ENCODE peak calls at places on chromosomes 16 and 17, in eight cellular contexts. V is naive thymus-derived CD4-positive, alpha-beta T cell; X is type B pancreatic cell; L is renal cortical epithelial cell; K is amniotic epithelial cell; F is NCI-H510A treated with DMSO at 0.1 percent for 48 hours; W is H4; R is iris pigment epithelial cell. O is an unnamed sample.

GRCh38 chr16:50389900-50390896 is 21.4 kb upstream of the BRD7 start:
- DNase-seq in F (no peak), L (no peak), R (no peak), V (no peak), W (no peak), X (peak; percentile 61), K (no peak), O (no peak)

GRCh38 chr16:85321856-85322271 is 209.6 kb upstream of the CIBAR2 start:
- DNase-seq in R (peak; percentile 89), W (peak; percentile 61), F (no peak), K (peak; percentile 87), L (peak; percentile 81), V (no peak), X (no peak), O (no peak)

GRCh38 chr16:90015586-90016338 is 3.5 kb downstream of the DBNDD1 start:
- DNase-seq in R (peak; percentile 26), L (no peak), W (no peak), K (no peak), V (no peak), X (no peak), F (no peak), O (no peak)

GRCh38 chr17:41972571-41973411 is 6.2 kb downstream of the CNP start:
- DNase-seq in X (no peak), W (no peak), V (no peak), F (peak; percentile 39), L (peak; percentile 88), R (peak; percentile 56), K (no peak), O (no peak)

GRCh38 chr17:19015428-19015827 is 10.9 kb upstream of the FAM83G start:
- DNase-seq in L (no peak), W (no peak), R (no peak), F (no peak), X (no peak), K (no peak), V (no peak), O (no peak)

GRCh38 chr16:55370762-55371482 is 46.9 kb downstream of the IRX6 start:
- DNase-seq in K (peak; percentile 2), X (peak; percentile 80), F (peak; percentile 61), V (no peak), L (peak; percentile 6), W (peak; percentile 39), R (peak; percentile 45), O (peak; percentile 80)

GRCh38 chr17:36931096-36931696 is 6.1 kb upstream of the LHX1 start:
- DNase-seq in F (no peak), R (no peak), X (no peak), K (no peak), L (no peak), W (no peak), V (no peak), O (no peak)

GRCh38 chr16:61014869-61015268 is 1021.4 kb downstream of the CDH8 start:
- DNase-seq in V (no peak), F (no peak), L (no peak), R (no peak), X (no peak), K (no peak), W (peak; percentile 4), O (peak; percentile 6)

O was measured in WERI-Rb-1.